ENCODE peak calls at places on chromosomes 6 and 20, in seven cellular contexts. H is left ventricle myocardium inferior; U is GM23248; T is left lung; V is CD4-positive, alpha-beta T cell; C is GM23338; G is aorta. I is an unnamed sample. For H3K27me3, the result is how much of the 10 kb centered on the place peaks cover.

GRCh38 chr6:166258854-166259276 is 49.3 kb downstream of the PRR18 start:
- DNase-seq in H (no peak), G (no peak), U (no peak), C (no peak), T (peak), V (no peak), I (no peak)

GRCh38 chr6:166456360-166457156 is 73.8 kb upstream of the MPC1 start:
- DNase-seq in U (no peak), V (no peak), G (no peak), C (peak), H (no peak), T (no peak), I (no peak)

GRCh38 chr6:90530882-90531281 is 56.0 kb downstream of the MAP3K7 start:
- DNase-seq in V (no peak), C (no peak), T (no peak), U (no peak), G (no peak), H (no peak), I (no peak)

GRCh38 chr6:13260116-13260598 is 68.2 kb downstream of the TBC1D7 start:
- DNase-seq in V (no peak), T (no peak), H (no peak), G (no peak), C (no peak), U (no peak), I (no peak)

GRCh38 chr6:80132942-80133517 is 26.6 kb downstream of the BCKDHB start:
- DNase-seq in G (no peak), C (peak), T (peak), U (peak), V (peak), H (peak), I (peak)

GRCh38 chr6:106974337-106974998 is at the start of gene CD24:
- DNase-seq in G (no peak), U (no peak), H (no peak), T (no peak), V (no peak), C (peak), I (peak)

GRCh38 chr6:73704260-73704659 is 8.3 kb downstream of the CD109 start:
- DNase-seq in V (no peak), G (no peak), H (no peak), T (no peak), U (peak), C (no peak), I (no peak)

GRCh38 chr6:85641522-85641915 is 1.2 kb downstream of the SYNCRIP start:
- DNase-seq in U (peak), G (no peak), V (no peak), T (no peak), H (no peak), C (no peak), I (no peak)

GRCh38 chr6:170033666-170034065 is 257.2 kb downstream of the DLL1 start:
- DNase-seq in C (no peak), H (no peak), G (peak), T (peak), V (no peak), U (no peak), I (peak)

GRCh38 chr6:170034294-170034693 is 256.6 kb downstream of the DLL1 start:
- DNase-seq in G (peak), C (no peak), T (peak), V (no peak), U (no peak), H (no peak), I (peak)

GRCh38 chr6:170032197-170032596 is 258.7 kb downstream of the DLL1 start:
- DNase-seq in H (peak), T (peak), G (peak), U (no peak), V (no peak), C (no peak), I (peak)

GRCh38 chr6:170031684-170032121 is 259.2 kb downstream of the DLL1 start:
- DNase-seq in V (no peak), U (peak), G (peak), H (peak), C (no peak), T (no peak), I (peak)

GRCh38 chr6:170032706-170033309 is 258.1 kb downstream of the DLL1 start:
- DNase-seq in C (no peak), H (no peak), T (peak), U (no peak), V (no peak), G (peak), I (peak)
- H3K27me3 ChIP-seq in C (under half), H (under half), T (under half), U (under half), V (under half), G (under half), I (under half)

DNA sequence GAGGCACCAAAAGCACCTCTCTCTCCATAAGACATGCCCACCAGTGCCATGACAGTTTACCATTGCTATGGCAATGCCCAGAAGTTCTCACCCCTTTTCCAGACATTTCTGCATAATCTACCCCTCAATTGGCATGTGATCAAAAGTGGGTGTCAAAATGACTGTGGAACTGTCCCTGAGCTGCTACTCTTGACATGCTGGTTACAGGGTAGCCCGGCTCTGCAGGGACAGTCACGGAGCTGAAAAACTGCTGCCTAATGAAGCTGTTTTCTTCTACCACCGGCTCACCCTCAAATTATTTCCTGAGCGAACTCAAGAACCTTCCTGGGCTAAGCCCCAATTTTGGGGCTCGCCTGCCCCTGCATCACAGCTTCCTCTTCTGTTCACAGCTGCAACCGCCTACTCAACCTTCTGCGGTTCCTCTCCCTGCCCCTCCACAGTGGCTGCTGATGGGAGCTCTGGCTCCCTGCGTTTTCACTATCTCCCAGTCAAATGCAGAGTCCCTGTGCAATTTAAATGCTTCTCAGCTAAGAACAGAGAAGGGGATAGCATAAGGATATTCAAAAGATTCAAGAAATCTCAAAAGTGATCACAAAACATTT is 110.8 kb upstream of the MLN start:
- DNase-seq in G (no peak), T (no peak), U (no peak), H (no peak), V (peak), C (no peak), I (no peak)
- H3K27me3 ChIP-seq in G (under half), T (under half), U (under half), H (half or more), V (under half), C (under half), I (under half)

DNA sequence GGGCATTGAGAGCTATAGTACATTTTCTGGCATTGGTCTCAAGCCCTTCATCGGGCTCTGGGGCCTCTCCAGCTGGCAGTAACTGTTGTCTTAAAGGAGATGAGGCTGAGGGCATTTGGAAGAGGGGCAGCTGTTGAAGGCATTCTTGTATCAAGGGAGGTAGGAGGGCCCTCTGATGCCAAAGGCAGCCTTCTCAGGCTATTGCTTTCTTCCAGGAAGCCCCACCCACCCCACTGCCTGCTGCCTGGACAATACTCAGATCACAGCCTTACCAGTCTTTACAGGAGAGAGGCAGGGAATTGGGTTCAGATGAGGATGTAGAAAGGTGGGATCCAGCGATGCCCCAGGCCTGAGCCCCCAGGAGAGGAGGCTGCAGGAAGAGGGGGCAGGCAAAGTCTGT is 46.0 kb downstream of the CPXM1 start:
- DNase-seq in U (no peak), H (no peak), T (no peak), G (no peak), C (no peak), V (no peak), I (no peak)
- H3K27me3 ChIP-seq in U (half or more), H (half or more), T (half or more), G (under half), C (half or more), V (under half), I (under half)

DNA sequence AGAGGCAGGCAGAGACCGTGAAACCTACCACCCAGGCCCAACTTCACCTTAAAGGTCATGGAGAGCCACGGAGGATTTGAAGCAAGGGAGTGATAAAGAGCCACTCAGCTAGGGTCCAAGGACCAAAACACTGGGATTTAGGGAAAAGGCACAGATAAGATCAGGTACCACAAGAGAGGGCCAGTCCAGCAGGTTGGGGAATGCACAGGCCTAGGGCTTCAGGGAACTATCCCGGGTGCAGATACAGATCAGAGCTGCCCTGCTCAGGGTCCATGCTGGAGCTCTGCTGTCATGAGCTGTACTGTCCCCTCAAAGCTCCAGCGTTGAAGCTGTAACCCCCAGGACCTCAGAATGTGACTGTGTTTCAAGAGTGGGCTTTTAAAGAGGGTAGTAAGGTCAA is 16.9 kb downstream of the SLC22A23 start:
- DNase-seq in U (no peak), C (no peak), V (no peak), G (no peak), T (no peak), H (no peak), I (no peak)
- H3K27me3 ChIP-seq in U (under half), C (under half), V (under half), G (under half), T (under half), H (under half), I (under half)

GRCh38 chr6:55327169-55327568 is at the start of gene GFRAL:
- DNase-seq in H (no peak), C (no peak), T (no peak), U (no peak), G (no peak), V (no peak), I (no peak)
- H3K27me3 ChIP-seq in H (under half), C (under half), T (under half), U (under half), G (under half), V (under half), I (under half)

GRCh38 chr20:47799116-47799715 is 13.9 kb upstream of the SULF2 start:
- DNase-seq in U (no peak), V (no peak), G (no peak), C (no peak), H (no peak), T (no peak), I (no peak)
- H3K27me3 ChIP-seq in U (under half), V (under half), G (under half), C (under half), H (under half), T (under half), I (under half)

GRCh38 chr6:31354248-31354647 is 2.7 kb downstream of the HLA-B start:
- DNase-seq in H (no peak), T (no peak), C (no peak), G (no peak), U (no peak), V (no peak), I (no peak)

GRCh38 chr6:31353508-31353907 is 3.5 kb downstream of the HLA-B start:
- DNase-seq in C (no peak), V (no peak), U (no peak), H (no peak), T (no peak), G (no peak), I (no peak)

GRCh38 chr6:31355540-31355988 is 1.4 kb downstream of the HLA-B start:
- DNase-seq in T (no peak), C (no peak), G (no peak), H (no peak), V (no peak), U (peak), I (no peak)

GRCh38 chr6:31356216-31356945 is 598 bp downstream of the HLA-B start:
- DNase-seq in T (peak), C (peak), V (peak), G (peak), U (peak), H (peak), I (no peak)

GRCh38 chr6:31354788-31355539 is 2.0 kb downstream of the HLA-B start:
- DNase-seq in G (no peak), U (no peak), V (no peak), H (no peak), T (no peak), C (no peak), I (no peak)
- H3K27me3 ChIP-seq in G (under half), U (under half), V (under half), H (under half), T (under half), C (under half), I (under half)

DNA sequence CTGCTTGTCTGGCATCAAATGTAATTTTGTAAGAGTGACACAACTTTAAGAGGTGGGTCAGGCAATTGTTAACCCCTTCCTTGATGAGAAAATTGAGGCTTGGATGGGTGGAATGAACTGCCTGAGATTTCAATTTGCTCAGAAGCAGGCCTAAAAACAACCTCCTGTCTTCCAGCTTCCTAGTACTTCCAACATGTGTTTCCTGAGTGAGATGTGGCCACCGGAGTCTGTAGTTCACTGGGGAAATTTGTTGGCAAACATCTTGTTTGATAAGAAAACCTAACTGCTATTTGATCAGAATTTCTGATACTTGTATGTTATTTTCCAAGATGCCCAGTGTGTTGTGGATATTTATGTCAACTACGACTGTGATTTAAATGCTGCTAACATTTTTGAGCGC is 51.3 kb downstream of the ARFGEF2 start:
- DNase-seq in C (no peak), U (no peak), V (no peak), T (no peak), H (no peak), G (no peak), I (no peak)
- H3K27me3 ChIP-seq in C (under half), U (under half), V (under half), T (under half), H (under half), G (under half), I (under half)